ENCODE peak calls at places on chromosomes 3 and 15, in four cellular contexts. H, K, J and T are unnamed samples.

GRCh38 chr3:14622368-14622767 is 29.2 kb upstream of the CCDC174 start:
- DNase-seq in J (no peak), H (peak), K (no peak), T (no peak)

GRCh38 chr3:158103956-158104338 is 2.3 kb downstream of the SHOX2 start:
- DNase-seq in K (no peak), J (no peak), H (no peak), T (no peak)

GRCh38 chr3:134627831-134628230 is 23.0 kb downstream of the KY start:
- DNase-seq in H (peak), J (no peak), K (no peak), T (no peak)

GRCh38 chr3:61532739-61533500 is 28.5 kb upstream of the PTPRG start:
- DNase-seq in H (no peak), K (no peak), J (no peak), T (no peak)

GRCh38 chr3:38227989-38228388 is 37.6 kb upstream of the SLC22A13 start:
- DNase-seq in J (no peak), H (no peak), K (peak), T (peak)

GRCh38 chr15:70584838-70585706 is 178.3 kb downstream of the UACA start:
- DNase-seq in H (peak), J (peak), K (no peak), T (no peak)

GRCh38 chr3:156782319-156782718 is 43.8 kb upstream of the LEKR1 start:
- DNase-seq in K (no peak), H (no peak), J (no peak), T (no peak)

GRCh38 chr3:11661052-11661656 is 17.4 kb upstream of the VGLL4 start:
- DNase-seq in J (no peak), K (no peak), H (no peak), T (no peak)

GRCh38 chr3:66362541-66362941 is 138.3 kb downstream of the LRIG1 start:
- DNase-seq in J (no peak), K (peak), H (no peak), T (no peak)

DNA sequence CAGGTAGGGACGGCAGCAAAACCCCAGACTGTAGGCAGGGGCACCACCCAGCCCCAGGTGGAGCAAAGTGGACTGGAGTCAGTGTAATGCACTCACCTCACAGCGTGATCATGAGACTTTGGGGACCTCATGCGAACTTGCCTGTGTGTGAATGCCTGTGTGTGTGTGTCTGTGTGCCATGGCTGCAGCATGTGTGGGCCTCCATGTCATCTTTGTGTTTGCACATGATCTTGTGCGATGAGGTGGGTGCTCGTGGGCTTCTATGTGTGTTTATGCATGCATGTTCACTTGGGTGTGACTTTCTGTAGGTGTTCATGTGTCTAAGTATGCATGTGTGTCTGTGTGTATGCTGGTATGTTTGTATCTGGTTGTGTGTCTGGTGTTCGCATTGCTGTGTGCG is 41.2 kb upstream of the ADPGK start:
- DNase-seq in K (no peak), J (no peak), H (no peak), T (no peak)
- H3K4me3 ChIP-seq in K (no peak), J (no peak), H (no peak), T (no peak)

DNA sequence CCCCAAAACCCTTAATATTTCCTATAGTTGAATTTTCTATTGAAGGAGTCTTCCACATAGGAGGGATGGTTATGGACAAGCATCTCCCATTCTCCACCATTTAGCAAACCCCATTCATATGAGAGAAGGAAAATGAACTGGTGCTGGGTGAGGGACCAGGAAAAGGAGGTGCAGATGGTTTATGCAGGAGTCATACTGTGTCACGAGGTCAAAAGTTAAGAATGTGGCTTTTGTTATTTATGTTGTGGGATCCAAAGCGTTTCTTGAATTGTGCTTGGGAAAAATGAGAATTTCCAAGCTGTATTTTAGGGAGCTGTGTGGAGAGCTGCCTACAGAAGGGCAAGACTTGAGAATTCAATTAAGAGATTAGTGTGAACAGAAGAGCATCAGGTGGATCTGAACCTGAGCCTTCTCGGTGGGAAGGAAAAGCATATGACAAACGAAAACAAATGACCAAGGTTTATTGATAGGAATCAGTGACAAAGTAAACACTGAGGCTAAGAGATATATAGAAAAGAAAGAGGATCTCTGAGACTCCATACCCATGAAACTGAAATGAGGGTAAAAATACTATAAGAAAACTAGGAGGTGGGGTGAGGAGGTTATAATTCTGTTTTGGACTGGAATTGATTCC is 473.3 kb upstream of the NR2F2 start:
- DNase-seq in J (no peak), H (no peak), K (no peak), T (peak)
- TF ChIP-seq CTCF in J (no peak), H (no peak), K (no peak), T (no peak)

GRCh38 chr15:96390986-96391385 is 60.5 kb downstream of the NR2F2 start:
- DNase-seq in K (no peak), H (no peak), J (no peak), T (no peak)

GRCh38 chr15:96388673-96389072 is 58.2 kb downstream of the NR2F2 start:
- DNase-seq in K (no peak), H (no peak), J (no peak), T (no peak)

GRCh38 chr15:96393209-96393513 is 62.7 kb downstream of the NR2F2 start:
- DNase-seq in K (no peak), H (no peak), J (no peak), T (no peak)

GRCh38 chr15:96395687-96396086 is 65.2 kb downstream of the NR2F2 start:
- DNase-seq in K (no peak), J (no peak), H (peak), T (no peak)

GRCh38 chr15:96392380-96393208 is 62.1 kb downstream of the NR2F2 start:
- DNase-seq in J (no peak), K (no peak), H (no peak), T (no peak)
- H3K4me3 ChIP-seq in J (no peak), K (no peak), H (no peak), T (no peak)

DNA sequence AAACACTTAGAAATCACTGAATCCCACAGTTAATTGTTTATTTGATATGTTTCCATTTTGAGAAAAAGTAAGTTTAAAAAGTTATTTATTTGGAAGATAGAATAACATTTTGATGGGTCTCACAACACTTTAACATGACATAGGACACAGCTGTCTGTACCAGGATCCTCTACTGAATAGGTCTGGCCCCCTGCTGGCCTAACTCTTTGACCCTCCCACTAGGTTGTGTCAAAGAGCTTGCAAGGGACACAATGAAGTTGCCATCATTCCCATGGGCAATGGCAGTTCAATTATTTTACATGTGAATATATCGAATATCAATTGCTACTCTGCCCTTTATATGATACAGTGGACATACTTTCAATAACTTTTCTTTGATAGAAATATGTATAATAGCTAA is 138.9 kb downstream of the EPHA3 start:
- DNase-seq in K (no peak), H (no peak), J (no peak), T (no peak)
- TF ChIP-seq CTCF in K (no peak), H (no peak), J (no peak), T (no peak)

GRCh38 chr15:92809880-92810361 is 90.2 kb upstream of the CHD2 start:
- DNase-seq in H (no peak), J (no peak), K (no peak), T (no peak)
- H3K4me3 ChIP-seq in H (peak), J (no peak), K (peak), T (peak)

GRCh38 chr15:41022487-41023090 is 69.3 kb downstream of the CHAC1 start:
- DNase-seq in J (peak), H (peak), K (peak), T (no peak)
- TF ChIP-seq CTCF in J (peak), H (peak), K (peak), T (peak)

DNA sequence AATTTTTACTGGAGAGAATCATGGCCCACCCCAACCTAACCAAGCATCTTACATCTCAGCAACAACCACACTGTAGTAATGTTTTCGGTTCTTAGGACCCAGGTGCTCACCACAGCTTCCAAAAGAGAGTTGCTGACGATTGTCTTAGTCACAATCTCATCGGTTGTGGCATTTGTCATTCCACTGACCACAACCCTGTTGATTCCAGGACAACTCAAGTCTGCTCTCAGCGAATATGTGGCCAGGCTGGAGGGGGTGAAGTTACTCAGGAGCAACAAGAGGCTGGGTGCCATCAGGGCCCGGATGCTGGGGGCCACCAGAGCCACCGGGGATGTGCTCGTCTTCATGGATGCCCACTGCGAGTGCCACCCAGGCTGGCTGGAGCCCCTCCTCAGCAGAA is 25.9 kb downstream of the GALNT15 start:
- DNase-seq in K (no peak), H (no peak), J (no peak), T (no peak)
- H3K4me3 ChIP-seq in K (no peak), H (no peak), J (no peak), T (no peak)

GRCh38 chr15:71951134-71951533 is 140.8 kb downstream of the NR2E3 start:
- DNase-seq in H (no peak), K (no peak), J (no peak), T (no peak)
- TF ChIP-seq CTCF in H (no peak), K (no peak), J (no peak), T (no peak)

DNA sequence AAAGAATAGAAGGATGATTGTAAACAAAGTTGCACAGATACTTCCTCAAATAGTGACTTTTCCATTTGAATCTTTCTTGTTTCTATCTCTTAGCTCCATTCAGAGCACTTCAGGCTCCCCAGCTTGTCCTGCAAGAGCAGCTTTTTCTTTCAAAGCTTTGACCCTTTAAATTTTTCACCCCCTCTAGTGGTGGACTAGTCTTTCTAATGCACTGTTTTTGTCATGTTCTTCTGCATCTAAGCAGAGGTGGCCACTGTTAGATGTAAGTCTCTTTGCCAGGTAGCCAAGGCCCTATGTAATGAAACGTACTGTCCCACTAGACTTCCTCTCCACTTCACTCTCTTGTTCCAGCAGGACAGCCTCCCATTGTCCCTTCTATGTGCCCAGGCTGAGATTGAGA is 74.0 kb upstream of the MANF start:
- DNase-seq in H (no peak), J (peak), K (peak), T (peak)
- H3K4me3 ChIP-seq in H (no peak), J (no peak), K (no peak), T (no peak)